ENCODE peak calls at places on chromosomes 6 and 20, in four cellular contexts. One of them, this sample, is unnamed.

GRCh38 chr6:56689663-56690062 is 47.0 kb upstream of the DST start:
- DNase-seq in fibroblast of the aortic adventitia: no peak
- DNase-seq in AG08396: no peak
- DNase-seq in epithelial cell of prostate: no peak
- DNase-seq in this sample: no peak

GRCh38 chr6:136822051-136822378 is 377 bp upstream of the PEX7 start:
- DNase-seq in fibroblast of the aortic adventitia: no peak
- DNase-seq in AG08396: peak; percentile 37
- DNase-seq in epithelial cell of prostate: no peak
- DNase-seq in this sample: no peak

GRCh38 chr20:13990465-13990864 is at the start of gene SEL1L2:
- DNase-seq in fibroblast of the aortic adventitia: no peak
- DNase-seq in AG08396: no peak
- DNase-seq in epithelial cell of prostate: no peak
- DNase-seq in this sample: no peak

GRCh38 chr6:168158280-168158979 is 79.4 kb upstream of the FRMD1 start:
- DNase-seq in fibroblast of the aortic adventitia: peak; percentile 5
- DNase-seq in AG08396: no peak
- DNase-seq in epithelial cell of prostate: no peak
- DNase-seq in this sample: no peak

GRCh38 chr6:22732186-22732970 is 163.0 kb downstream of the HDGFL1 start:
- DNase-seq in fibroblast of the aortic adventitia: no peak
- DNase-seq in AG08396: no peak
- DNase-seq in epithelial cell of prostate: no peak
- DNase-seq in this sample: no peak

GRCh38 chr6:47483853-47484546 is 6.4 kb downstream of the CD2AP start:
- DNase-seq in fibroblast of the aortic adventitia: peak; percentile 35
- DNase-seq in AG08396: no peak
- DNase-seq in epithelial cell of prostate: peak; percentile 56
- DNase-seq in this sample: no peak

GRCh38 chr6:133242761-133243590 is 1.8 kb downstream of the EYA4 start:
- DNase-seq in fibroblast of the aortic adventitia: no peak
- DNase-seq in AG08396: peak; percentile 21
- DNase-seq in epithelial cell of prostate: no peak
- DNase-seq in this sample: no peak

GRCh38 chr20:49880177-49880576 is 35.2 kb downstream of the SPATA2 start:
- DNase-seq in fibroblast of the aortic adventitia: peak; percentile 59
- DNase-seq in AG08396: no peak
- DNase-seq in epithelial cell of prostate: no peak
- DNase-seq in this sample: no peak

GRCh38 chr20:57995381-57995977 is 233.0 kb downstream of the ANKRD60 start:
- DNase-seq in fibroblast of the aortic adventitia: no peak
- DNase-seq in AG08396: no peak
- DNase-seq in epithelial cell of prostate: no peak
- DNase-seq in this sample: peak; percentile 19

GRCh38 chr20:18537651-18538050 is 29.6 kb upstream of the SMIM26 start:
- DNase-seq in fibroblast of the aortic adventitia: no peak
- DNase-seq in AG08396: no peak
- DNase-seq in epithelial cell of prostate: no peak
- DNase-seq in this sample: no peak

GRCh38 chr20:50110141-50111047 is 2.6 kb downstream of the UBE2V1 start:
- DNase-seq in fibroblast of the aortic adventitia: no peak
- DNase-seq in AG08396: no peak
- DNase-seq in epithelial cell of prostate: no peak
- DNase-seq in this sample: no peak

GRCh38 chr6:163381118-163381751 is 33.3 kb upstream of the QKI start:
- DNase-seq in fibroblast of the aortic adventitia: no peak
- DNase-seq in AG08396: no peak
- DNase-seq in epithelial cell of prostate: no peak
- DNase-seq in this sample: no peak

GRCh38 chr6:69138173-69138572 is 503.1 kb downstream of the ADGRB3 start:
- DNase-seq in fibroblast of the aortic adventitia: no peak
- DNase-seq in AG08396: no peak
- DNase-seq in epithelial cell of prostate: no peak
- DNase-seq in this sample: no peak

GRCh38 chr6:111709615-111710398 is 104.1 kb upstream of the TRAF3IP2 start:
- DNase-seq in fibroblast of the aortic adventitia: peak; percentile 90
- DNase-seq in AG08396: peak; percentile 82
- DNase-seq in epithelial cell of prostate: no peak
- DNase-seq in this sample: peak; percentile 70

GRCh38 chr20:19565721-19566120 is 192.3 kb upstream of the RIN2 start:
- DNase-seq in fibroblast of the aortic adventitia: no peak
- DNase-seq in AG08396: no peak
- DNase-seq in epithelial cell of prostate: no peak
- DNase-seq in this sample: no peak

GRCh38 chr20:24891546-24892393 is 57.3 kb upstream of the CST7 start:
- DNase-seq in fibroblast of the aortic adventitia: no peak
- DNase-seq in AG08396: no peak
- DNase-seq in epithelial cell of prostate: no peak
- DNase-seq in this sample: no peak

GRCh38 chr20:55354700-55355099 is 650.6 kb downstream of the CBLN4 start:
- DNase-seq in fibroblast of the aortic adventitia: no peak
- DNase-seq in AG08396: no peak
- DNase-seq in epithelial cell of prostate: no peak
- DNase-seq in this sample: no peak

GRCh38 chr6:150249261-150249660 is 106.4 kb downstream of the PPP1R14C start:
- DNase-seq in fibroblast of the aortic adventitia: no peak
- DNase-seq in AG08396: no peak
- DNase-seq in epithelial cell of prostate: no peak
- DNase-seq in this sample: no peak

GRCh38 chr6:18585032-18585573 is 198.0 kb downstream of the RNF144B start:
- DNase-seq in fibroblast of the aortic adventitia: peak; percentile 61
- DNase-seq in AG08396: peak; percentile 33
- DNase-seq in epithelial cell of prostate: peak; percentile 10
- DNase-seq in this sample: no peak

GRCh38 chr20:36836591-36837329 is 39.2 kb upstream of the TLDC2 start:
- DNase-seq in fibroblast of the aortic adventitia: no peak
- DNase-seq in AG08396: peak; percentile 60
- DNase-seq in epithelial cell of prostate: no peak
- DNase-seq in this sample: peak; percentile 54

This sample was measured in pancreas.